ENCODE peak calls at places on chromosome 21, in six cellular contexts. E is EH, V is epithelial cell of esophagus, D is neural progenitor cell, X is cardiac muscle cell, P is endothelial cell. I is an unnamed sample.

GRCh38 chr21:29511076-29511475 is 212.4 kb downstream of the BACH1 start:
- DNase-seq in V (peak), D (no peak), P (no peak), E (no peak), X (no peak), I (no peak)

GRCh38 chr21:37176716-37177115 is 90.4 kb downstream of the VPS26C start:
- DNase-seq in V (peak), E (no peak), X (no peak), D (no peak), P (no peak), I (no peak)

GRCh38 chr21:42308914-42309752 is 6.1 kb downstream of the TFF3 start:
- DNase-seq in P (no peak), E (no peak), V (no peak), D (no peak), X (no peak), I (no peak)

GRCh38 chr21:32592929-32593502 is 7.7 kb upstream of the TCP10L start:
- DNase-seq in E (no peak), X (no peak), V (no peak), P (no peak), D (no peak), I (no peak)

GRCh38 chr21:34545079-34545884 is 33.3 kb upstream of the KCNE1 start:
- DNase-seq in V (peak), D (peak), X (peak), P (no peak), E (peak), I (no peak)

GRCh38 chr21:39048064-39048463 is 135.2 kb downstream of the PSMG1 start:
- DNase-seq in V (peak), P (peak), X (peak), D (peak), E (peak), I (no peak)

GRCh38 chr21:44300262-44300959 is 558 bp downstream of the PFKL start:
- DNase-seq in P (peak), E (peak), D (peak), V (peak), X (peak), I (peak)

GRCh38 chr21:42221581-42222345 is 2.8 kb downstream of the ABCG1 start:
- DNase-seq in E (no peak), D (no peak), X (no peak), P (peak), V (peak), I (no peak)

GRCh38 chr21:32735524-32735923 is 7.7 kb upstream of the SYNJ1 start:
- DNase-seq in D (no peak), E (no peak), X (no peak), P (no peak), V (no peak), I (no peak)